ENCODE peak calls at places on chromosomes 7 and 10, in five cellular contexts. G is stomach, I is foreskin fibroblast, V is progenitor cell of endocrine pancreas, N is lower leg skin. L is an unnamed sample.

GRCh38 chr10:36677170-36677768 is 448.1 kb upstream of the ANKRD30A start:
- DNase-seq in G (no peak), I (peak; percentile 38), V (no peak), N (no peak), L (no peak)

GRCh38 chr10:36802523-36803153 is 322.8 kb upstream of the ANKRD30A start:
- DNase-seq in G (no peak), I (no peak), V (no peak), N (no peak), L (no peak)

GRCh38 chr7:46767071-46767470 is 814.8 kb downstream of the TNS3 start:
- DNase-seq in G (no peak), I (no peak), V (no peak), N (no peak), L (no peak)

GRCh38 chr10:124680675-124681074 is 63.5 kb downstream of the FAM53B start:
- DNase-seq in G (no peak), I (peak; percentile 68), V (no peak), N (no peak), L (no peak)

GRCh38 chr10:44925224-44925623 is 14.1 kb downstream of the TMEM72 start:
- DNase-seq in G (no peak), I (peak; percentile 10), V (peak; percentile 46), N (peak; percentile 71), L (peak; percentile 48)

GRCh38 chr7:143492799-143493568 is 15.3 kb downstream of the TAS2R41 start:
- DNase-seq in G (no peak), I (peak; percentile 68), V (no peak), N (no peak), L (no peak)

GRCh38 chr7:27204851-27205322 is 5.0 kb upstream of the HOXA13 start:
- DNase-seq in G (no peak), I (peak; percentile 57), V (no peak), N (peak; percentile 85), L (no peak)

GRCh38 chr7:1446611-1447032 is 12.6 kb downstream of the MICALL2 start:
- DNase-seq in G (no peak), I (no peak), V (no peak), N (no peak), L (no peak)

GRCh38 chr10:32982911-32983310 is 24.9 kb upstream of the ITGB1 start:
- DNase-seq in G (no peak), I (peak; percentile 66), V (no peak), N (no peak), L (no peak)

GRCh38 chr10:32984003-32984600 is 26.1 kb upstream of the ITGB1 start:
- DNase-seq in G (no peak), I (no peak), V (no peak), N (no peak), L (no peak)

GRCh38 chr10:32981760-32982159 is 23.7 kb upstream of the ITGB1 start:
- DNase-seq in G (peak; percentile 50), I (peak; percentile 49), V (no peak), N (no peak), L (no peak)

GRCh38 chr10:32982293-32982709 is 24.3 kb upstream of the ITGB1 start:
- DNase-seq in G (no peak), I (peak; percentile 88), V (no peak), N (no peak), L (no peak)

DNA sequence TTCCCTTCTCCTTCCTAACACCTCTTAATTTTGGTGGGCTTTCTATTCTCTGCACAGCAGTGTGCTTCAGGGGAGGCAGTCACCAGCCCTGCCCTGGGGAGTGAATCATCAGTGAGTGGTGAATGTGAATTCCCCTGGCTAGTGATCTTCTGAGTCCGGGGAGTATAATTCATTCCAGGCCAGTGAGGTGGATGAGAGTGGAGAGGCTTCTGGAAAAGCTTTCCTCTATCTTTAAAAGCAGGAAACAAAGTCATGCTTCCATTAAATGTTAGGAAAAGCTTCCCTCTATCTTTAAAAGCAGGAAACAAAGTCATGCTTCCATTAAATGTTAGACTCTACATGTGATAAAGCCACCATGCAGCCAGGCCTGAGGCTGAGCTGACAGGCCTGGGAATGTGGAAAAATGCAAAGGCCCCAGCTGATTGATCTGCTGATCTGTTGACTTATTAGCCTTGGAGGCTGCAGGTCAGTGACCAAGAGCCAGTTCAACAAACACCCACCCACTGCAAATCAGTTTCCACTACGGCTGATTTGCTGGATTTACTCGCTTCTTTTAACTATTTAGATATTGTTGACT is 25.4 kb upstream of the ITGB1 start:
- DNase-seq in G (no peak), I (peak; percentile 97), V (no peak), N (no peak), L (no peak)
- TF ChIP-seq CTCF in G (no peak), I (no peak), V (no peak), N (no peak), L (no peak)

GRCh38 chr7:147547252-147547897 is 1043.2 kb upstream of the C7orf33 start:
- DNase-seq in G (peak; percentile 35), I (no peak), V (no peak), N (no peak), L (no peak)
- TF ChIP-seq CTCF in G (peak; percentile 32), I (peak; percentile 27), V (peak; percentile 51), N (no peak), L (peak; percentile 65)

GRCh38 chr7:69753981-69754380 is 155.7 kb downstream of the AUTS2 start:
- DNase-seq in G (no peak), I (no peak), V (no peak), N (no peak), L (no peak)
- TF ChIP-seq CTCF in G (no peak), I (no peak), V (no peak), N (no peak), L (no peak)

GRCh38 chr7:155534691-155535090 is 11.7 kb downstream of the CNPY1 start:
- DNase-seq in G (no peak), I (no peak), V (no peak), N (no peak), L (no peak)

GRCh38 chr7:155533120-155533826 is 13.1 kb downstream of the CNPY1 start:
- DNase-seq in G (no peak), I (peak; percentile 24), V (no peak), N (no peak), L (peak; percentile 23)

GRCh38 chr7:155532792-155533119 is 13.6 kb downstream of the CNPY1 start:
- DNase-seq in G (no peak), I (no peak), V (no peak), N (no peak), L (no peak)

GRCh38 chr7:155531686-155532085 is 14.7 kb downstream of the CNPY1 start:
- DNase-seq in G (no peak), I (no peak), V (no peak), N (peak; percentile 66), L (no peak)

DNA sequence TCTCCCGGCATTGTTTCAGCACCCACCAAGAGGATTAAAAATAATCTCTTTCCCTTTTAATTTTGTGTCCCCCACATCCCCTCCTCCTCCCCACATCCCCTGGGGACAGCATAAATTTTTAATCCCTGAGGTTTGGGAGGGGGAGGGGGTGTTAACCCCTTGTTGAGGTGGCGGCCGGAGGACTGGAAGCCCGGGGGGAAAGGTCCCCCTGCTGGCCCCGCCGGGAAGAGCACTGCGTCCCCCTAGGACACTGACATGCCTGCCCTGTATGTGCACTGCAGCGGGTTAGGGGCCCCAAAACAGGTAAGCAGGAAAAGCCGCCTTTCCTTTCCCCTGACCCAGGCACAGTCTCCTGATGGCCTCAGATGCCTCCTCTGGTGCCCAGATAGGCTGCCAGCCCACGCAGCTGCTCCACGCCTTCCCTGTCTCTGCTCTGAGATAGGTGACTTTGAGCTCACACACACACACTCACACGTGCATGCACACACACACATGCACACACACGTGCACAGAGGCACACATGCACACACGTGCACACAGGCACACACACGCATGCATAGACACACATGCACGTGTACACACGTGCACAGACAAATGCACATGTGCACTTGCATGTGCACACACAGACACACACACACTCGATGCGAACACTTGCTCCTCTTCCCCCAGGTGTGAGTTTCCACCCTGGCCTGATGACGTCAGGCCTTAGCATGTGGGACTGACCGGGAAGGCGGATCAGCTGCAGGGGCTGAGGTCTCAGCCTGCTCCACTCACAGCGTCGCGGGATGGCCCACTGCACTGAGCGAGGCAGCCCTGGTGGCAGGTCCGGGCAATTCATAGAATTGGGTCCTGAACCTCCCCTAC is 12.3 kb downstream of the CNPY1 start:
- DNase-seq in G (no peak), I (peak; percentile 34), V (peak; percentile 42), N (no peak), L (peak; percentile 69)
- TF ChIP-seq CTCF in G (no peak), I (peak; percentile 54), V (peak; percentile 70), N (no peak), L (peak; percentile 70)

L was measured in neural crest cell.